ENCODE peak calls at places on chromosome 2, in five cellular contexts. V is HFF-Myc, X is mammary epithelial cell, U is tibial nerve, Y is dorsolateral prefrontal cortex. P is an unnamed sample.

GRCh38 chr2:24175631-24176030 is 778 bp downstream of the FAM228A start:
- DNase-seq in V (no peak), X (peak; percentile 18), U (no peak), Y (no peak), P (peak; percentile 18)

GRCh38 chr2:47058061-47058931 is 96.8 kb downstream of the STPG4 start:
- DNase-seq in V (no peak), X (no peak), U (no peak), Y (no peak), P (peak; percentile 97)

GRCh38 chr2:45232824-45233223 is 223.6 kb upstream of the SIX2 start:
- DNase-seq in V (no peak), X (no peak), U (no peak), Y (no peak), P (no peak)

GRCh38 chr2:11681722-11682589 is 12.0 kb upstream of the NTSR2 start:
- DNase-seq in V (no peak), X (no peak), U (no peak), Y (peak; percentile 45), P (no peak)

GRCh38 chr2:224513991-224514390 is 71.2 kb downstream of the CUL3 start:
- DNase-seq in V (no peak), X (no peak), U (no peak), Y (no peak), P (peak; percentile 20)

GRCh38 chr2:216596234-216596985 is 36.8 kb upstream of the IGFBP2 start:
- DNase-seq in V (peak; percentile 99), X (no peak), U (no peak), Y (no peak), P (peak; percentile 95)

GRCh38 chr2:213455316-213456008 is 171.2 kb downstream of the SPAG16 start:
- DNase-seq in V (no peak), X (no peak), U (no peak), Y (no peak), P (no peak)

GRCh38 chr2:107337209-107337898 is 451.4 kb upstream of the ST6GAL2 start:
- DNase-seq in V (no peak), X (no peak), U (no peak), Y (no peak), P (peak; percentile 76)

GRCh38 chr2:233093721-233094120 is 33.6 kb downstream of the INPP5D start:
- DNase-seq in V (no peak), X (no peak), U (no peak), Y (no peak), P (no peak)

GRCh38 chr2:100235098-100235497 is 87.2 kb downstream of the LONRF2 start:
- DNase-seq in V (no peak), X (no peak), U (no peak), Y (no peak), P (no peak)

GRCh38 chr2:187959821-187960220 is 331.9 kb upstream of the GULP1 start:
- DNase-seq in V (peak; percentile 7), X (peak; percentile 31), U (no peak), Y (no peak), P (no peak)

GRCh38 chr2:63902149-63902548 is 60.5 kb downstream of the UGP2 start:
- DNase-seq in V (no peak), X (no peak), U (no peak), Y (no peak), P (no peak)

GRCh38 chr2:131092409-131093065 is 723 bp downstream of the FAM168B start:
- DNase-seq in V (no peak), X (no peak), U (no peak), Y (no peak), P (no peak)

GRCh38 chr2:235024191-235024611 is 72.4 kb downstream of the SH3BP4 start:
- DNase-seq in V (no peak), X (peak; percentile 38), U (no peak), Y (no peak), P (peak; percentile 66)

GRCh38 chr2:25236736-25237135 is 68.4 kb upstream of the POMC start:
- DNase-seq in V (no peak), X (no peak), U (no peak), Y (no peak), P (no peak)

GRCh38 chr2:196249860-196250259 is 78.5 kb upstream of the STK17B start:
- DNase-seq in V (no peak), X (no peak), U (no peak), Y (no peak), P (peak; percentile 67)

GRCh38 chr2:20457027-20457426 is 10.2 kb downstream of the RHOB start:
- DNase-seq in V (no peak), X (no peak), U (no peak), Y (no peak), P (no peak)

GRCh38 chr2:100015849-100016248 is 126.5 kb downstream of the AFF3 start:
- DNase-seq in V (no peak), X (no peak), U (no peak), Y (no peak), P (no peak)

GRCh38 chr2:172179045-172179742 is 76.5 kb upstream of the DLX2 start:
- DNase-seq in V (no peak), X (peak; percentile 98), U (no peak), Y (no peak), P (peak; percentile 20)

GRCh38 chr2:47300609-47301276 is 102.2 kb upstream of the MSH2 start:
- DNase-seq in V (no peak), X (no peak), U (no peak), Y (no peak), P (no peak)

GRCh38 chr2:37283207-37283606 is 41.4 kb downstream of the PRKD3 start:
- DNase-seq in V (peak; percentile 5), X (peak; percentile 71), U (no peak), Y (no peak), P (peak; percentile 85)

GRCh38 chr2:240640939-240641338 is 15.7 kb downstream of the GPR35 start:
- DNase-seq in V (no peak), X (peak; percentile 21), U (no peak), Y (peak; percentile 42), P (peak; percentile 21)

GRCh38 chr2:179856205-179856604 is 5.2 kb downstream of the ZNF385B start:
- DNase-seq in V (no peak), X (no peak), U (no peak), Y (no peak), P (no peak)

GRCh38 chr2:234863043-234863934 is 88.5 kb upstream of the SH3BP4 start:
- DNase-seq in V (no peak), X (peak; percentile 64), U (peak; percentile 30), Y (peak; percentile 57), P (peak; percentile 68)

GRCh38 chr2:110904410-110905148 is 172.2 kb downstream of the ACOXL start:
- DNase-seq in V (no peak), X (no peak), U (no peak), Y (no peak), P (no peak)

GRCh38 chr2:200905618-200906296 is 16.6 kb downstream of the NIF3L1 start:
- DNase-seq in V (peak; percentile 32), X (peak; percentile 45), U (no peak), Y (peak; percentile 86), P (peak; percentile 75)

GRCh38 chr2:69585855-69586560 is 57.5 kb downstream of the AAK1 start:
- DNase-seq in V (no peak), X (no peak), U (no peak), Y (no peak), P (no peak)

GRCh38 chr2:157559461-157559860 is 69.2 kb downstream of the ACVR1C start:
- DNase-seq in V (no peak), X (no peak), U (no peak), Y (no peak), P (no peak)

GRCh38 chr2:25832897-25833296 is 45.4 kb downstream of the ASXL2 start:
- DNase-seq in V (no peak), X (no peak), U (no peak), Y (no peak), P (no peak)

GRCh38 chr2:190449925-190450324 is 41.8 kb downstream of the MFSD6 start:
- DNase-seq in V (no peak), X (no peak), U (no peak), Y (no peak), P (no peak)

GRCh38 chr2:207155516-207155915 is 10.2 kb downstream of the KLF7 start:
- DNase-seq in V (no peak), X (no peak), U (no peak), Y (no peak), P (no peak)
- H3K4me3 ChIP-seq in V (no peak overlapping the region), X (no peak overlapping the region), U (no peak overlapping the region), Y (no peak overlapping the region), P (no peak overlapping the region)

GRCh38 chr2:72438364-72438763 is 290.7 kb upstream of the CYP26B1 start:
- DNase-seq in V (no peak), X (no peak), U (no peak), Y (no peak), P (no peak)

GRCh38 chr2:72442270-72442669 is 294.6 kb upstream of the CYP26B1 start:
- DNase-seq in V (no peak), X (no peak), U (no peak), Y (no peak), P (no peak)

GRCh38 chr2:72439892-72440291 is 292.2 kb upstream of the CYP26B1 start:
- DNase-seq in V (no peak), X (no peak), U (no peak), Y (no peak), P (no peak)
- TF ChIP-seq CTCF in V (no peak), X (no peak), U (no peak), Y (no peak), P (no peak)

GRCh38 chr2:40289771-40290404 is 162.0 kb downstream of the SLC8A1 start:
- DNase-seq in V (no peak), X (no peak), U (no peak), Y (no peak), P (no peak)
- H3K4me3 ChIP-seq in V (no peak overlapping the region), X (no peak overlapping the region), U (no peak overlapping the region), Y (no peak overlapping the region), P (no peak overlapping the region)

DNA sequence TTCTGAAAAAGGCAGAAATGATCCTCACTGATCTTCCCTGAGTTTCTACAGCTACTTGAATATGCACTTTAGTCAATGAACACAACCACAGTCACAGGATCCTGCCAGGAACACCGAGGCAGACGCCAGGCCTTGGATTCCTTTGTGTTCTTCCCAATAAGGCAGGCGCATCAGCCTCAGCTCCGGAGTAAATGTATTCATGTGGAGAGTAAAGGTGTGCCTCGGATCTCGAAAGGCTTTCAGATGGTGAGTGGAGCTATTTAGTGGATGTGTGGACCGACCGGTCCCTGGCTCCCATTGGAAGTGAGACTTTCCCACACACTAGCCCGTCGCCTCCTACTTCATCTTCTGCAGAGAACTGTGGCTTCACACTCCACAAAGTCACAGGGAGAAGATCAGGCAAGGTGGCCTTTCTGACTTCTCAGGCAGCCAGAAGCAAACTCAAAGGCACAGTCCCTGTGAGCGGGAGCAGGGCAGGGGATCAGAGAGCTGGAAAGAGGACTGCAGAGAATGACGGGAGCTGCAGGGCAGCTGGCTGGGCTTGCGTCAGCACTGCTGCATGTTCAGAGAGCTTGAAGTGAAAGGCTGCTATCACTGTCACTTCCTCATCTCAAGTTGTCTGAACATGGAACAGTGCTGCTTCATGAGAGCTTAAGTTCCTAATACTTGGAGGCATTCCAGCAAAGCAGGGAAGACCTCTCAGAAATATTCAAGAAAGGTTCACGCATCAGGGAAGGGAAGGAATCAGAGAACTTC is 20.6 kb downstream of the TGFBRAP1 start:
- DNase-seq in V (no peak), X (no peak), U (no peak), Y (peak; percentile 53), P (no peak)
- TF ChIP-seq CTCF in V (no peak), X (no peak), U (no peak), Y (no peak), P (no peak)

P was measured in AG10803.